ENCODE peak calls at places on chromosomes 13 and 19, in ten cellular contexts. One of them, this sample, is unnamed.

GRCh38 chr13:112103971-112104872 is 37.3 kb downstream of the SOX1 start:
- DNase-seq in body of pancreas: no peak
- DNase-seq in adrenal gland: no peak
- DNase-seq in endothelial cell of umbilical vein: no peak
- DNase-seq in prostate gland: no peak
- DNase-seq in IMR-90: no peak
- DNase-seq in heart left ventricle: no peak
- DNase-seq in uterus: no peak
- DNase-seq in Peyer's patch: no peak
- DNase-seq in breast epithelium: no peak
- DNase-seq in this sample: no peak

GRCh38 chr19:30068528-30069395 is 126.7 kb downstream of the URI1 start:
- DNase-seq in adrenal gland: peak; percentile 11
- DNase-seq in body of pancreas: no peak
- DNase-seq in prostate gland: no peak
- DNase-seq in breast epithelium: no peak
- DNase-seq in IMR-90: no peak
- DNase-seq in Peyer's patch: no peak
- DNase-seq in uterus: no peak
- DNase-seq in endothelial cell of umbilical vein: no peak
- DNase-seq in heart left ventricle: no peak
- DNase-seq in this sample: no peak

GRCh38 chr19:47700934-47701716 is 12.1 kb upstream of the EHD2 start:
- DNase-seq in uterus: no peak
- DNase-seq in breast epithelium: no peak
- DNase-seq in endothelial cell of umbilical vein: no peak
- DNase-seq in prostate gland: no peak
- DNase-seq in heart left ventricle: no peak
- DNase-seq in IMR-90: no peak
- DNase-seq in body of pancreas: no peak
- DNase-seq in adrenal gland: no peak
- DNase-seq in Peyer's patch: no peak
- DNase-seq in this sample: no peak

GRCh38 chr13:90867336-90867683 is 480.2 kb upstream of the MIR17HG start:
- DNase-seq in endothelial cell of umbilical vein: peak; percentile 36
- DNase-seq in Peyer's patch: no peak
- DNase-seq in uterus: peak; percentile 20
- DNase-seq in heart left ventricle: peak; percentile 40
- DNase-seq in body of pancreas: peak; percentile 67
- DNase-seq in prostate gland: peak; percentile 38
- DNase-seq in adrenal gland: peak; percentile 88
- DNase-seq in breast epithelium: peak; percentile 21
- DNase-seq in IMR-90: peak; percentile 27
- DNase-seq in this sample: peak; percentile 34

GRCh38 chr13:60229708-60230272 is 66.1 kb upstream of the DIAPH3 start:
- DNase-seq in prostate gland: no peak
- DNase-seq in heart left ventricle: no peak
- DNase-seq in Peyer's patch: no peak
- DNase-seq in IMR-90: no peak
- DNase-seq in endothelial cell of umbilical vein: no peak
- DNase-seq in breast epithelium: no peak
- DNase-seq in adrenal gland: no peak
- DNase-seq in uterus: no peak
- DNase-seq in body of pancreas: no peak
- DNase-seq in this sample: no peak

GRCh38 chr19:8811315-8812172 is 20.6 kb downstream of the ZNF558 start:
- DNase-seq in heart left ventricle: no peak
- DNase-seq in uterus: no peak
- DNase-seq in body of pancreas: no peak
- DNase-seq in adrenal gland: no peak
- DNase-seq in prostate gland: no peak
- DNase-seq in Peyer's patch: no peak
- DNase-seq in breast epithelium: no peak
- DNase-seq in IMR-90: peak; percentile 15
- DNase-seq in endothelial cell of umbilical vein: no peak
- DNase-seq in this sample: no peak

GRCh38 chr13:113407103-113407530 is 43.2 kb upstream of the GRTP1 start:
- DNase-seq in IMR-90: no peak
- DNase-seq in breast epithelium: no peak
- DNase-seq in uterus: peak; percentile 3
- DNase-seq in body of pancreas: no peak
- DNase-seq in heart left ventricle: no peak
- DNase-seq in Peyer's patch: no peak
- DNase-seq in endothelial cell of umbilical vein: no peak
- DNase-seq in adrenal gland: no peak
- DNase-seq in prostate gland: no peak
- DNase-seq in this sample: peak; percentile 40

GRCh38 chr13:44451109-44451508 is 77.5 kb downstream of the SERP2 start:
- DNase-seq in Peyer's patch: no peak
- DNase-seq in body of pancreas: no peak
- DNase-seq in adrenal gland: no peak
- DNase-seq in prostate gland: no peak
- DNase-seq in breast epithelium: no peak
- DNase-seq in uterus: no peak
- DNase-seq in IMR-90: peak; percentile 27
- DNase-seq in heart left ventricle: no peak
- DNase-seq in endothelial cell of umbilical vein: no peak
- DNase-seq in this sample: no peak

GRCh38 chr13:110307697-110308376 is 753 bp downstream of the COL4A2 start:
- DNase-seq in prostate gland: no peak
- DNase-seq in Peyer's patch: no peak
- DNase-seq in uterus: no peak
- DNase-seq in heart left ventricle: peak; percentile 56
- DNase-seq in breast epithelium: peak; percentile 17
- DNase-seq in adrenal gland: no peak
- DNase-seq in IMR-90: peak; percentile 59
- DNase-seq in endothelial cell of umbilical vein: peak; percentile 60
- DNase-seq in body of pancreas: no peak
- DNase-seq in this sample: no peak

GRCh38 chr13:110498327-110498726 is 63.2 kb downstream of the RAB20 start:
- DNase-seq in prostate gland: no peak
- DNase-seq in IMR-90: peak; percentile 8
- DNase-seq in adrenal gland: no peak
- DNase-seq in uterus: no peak
- DNase-seq in body of pancreas: no peak
- DNase-seq in heart left ventricle: no peak
- DNase-seq in endothelial cell of umbilical vein: no peak
- DNase-seq in breast epithelium: no peak
- DNase-seq in Peyer's patch: no peak
- DNase-seq in this sample: no peak

GRCh38 chr19:55598034-55598433 is 1.3 kb downstream of the FIZ1 start:
- DNase-seq in Peyer's patch: no peak
- DNase-seq in endothelial cell of umbilical vein: no peak
- DNase-seq in heart left ventricle: no peak
- DNase-seq in IMR-90: no peak
- DNase-seq in adrenal gland: no peak
- DNase-seq in prostate gland: no peak
- DNase-seq in uterus: no peak
- DNase-seq in breast epithelium: no peak
- DNase-seq in body of pancreas: no peak
- DNase-seq in this sample: no peak

GRCh38 chr19:55599468-55600335 is at the start of the genes FIZ1 and ZNF524:
- DNase-seq in uterus: peak; percentile 99
- DNase-seq in endothelial cell of umbilical vein: peak; percentile 99
- DNase-seq in body of pancreas: peak; percentile 99
- DNase-seq in IMR-90: peak; percentile 98
- DNase-seq in breast epithelium: peak; percentile 99
- DNase-seq in adrenal gland: peak; percentile 100
- DNase-seq in prostate gland: peak; percentile 98
- DNase-seq in Peyer's patch: peak; percentile 98
- DNase-seq in heart left ventricle: peak; percentile 99
- DNase-seq in this sample: peak; percentile 98

GRCh38 chr19:55600336-55601028 is 394 bp downstream of the ZNF524 start:
- DNase-seq in adrenal gland: no peak
- DNase-seq in prostate gland: no peak
- DNase-seq in heart left ventricle: peak; percentile 89
- DNase-seq in breast epithelium: peak; percentile 55
- DNase-seq in endothelial cell of umbilical vein: peak; percentile 72
- DNase-seq in body of pancreas: no peak
- DNase-seq in IMR-90: peak; percentile 54
- DNase-seq in Peyer's patch: peak; percentile 73
- DNase-seq in uterus: peak; percentile 77
- DNase-seq in this sample: no peak

GRCh38 chr19:55597493-55597892 is 1.8 kb downstream of the FIZ1 start:
- DNase-seq in uterus: peak; percentile 32
- DNase-seq in body of pancreas: no peak
- DNase-seq in Peyer's patch: no peak
- DNase-seq in IMR-90: no peak
- DNase-seq in breast epithelium: no peak
- DNase-seq in prostate gland: no peak
- DNase-seq in adrenal gland: no peak
- DNase-seq in endothelial cell of umbilical vein: no peak
- DNase-seq in heart left ventricle: no peak
- DNase-seq in this sample: peak; percentile 64

GRCh38 chr19:55598719-55599467 is 424 bp downstream of the FIZ1 start:
- DNase-seq in Peyer's patch: peak; percentile 90
- DNase-seq in uterus: peak; percentile 95
- DNase-seq in IMR-90: peak; percentile 96
- DNase-seq in breast epithelium: peak; percentile 89
- DNase-seq in body of pancreas: peak; percentile 92
- DNase-seq in adrenal gland: peak; percentile 97
- DNase-seq in heart left ventricle: peak; percentile 93
- DNase-seq in endothelial cell of umbilical vein: peak; percentile 96
- DNase-seq in prostate gland: peak; percentile 88
- DNase-seq in this sample: peak; percentile 95
- TF ChIP-seq POLR2A in Peyer's patch: peak; percentile 61
- TF ChIP-seq POLR2A in uterus: no peak
- TF ChIP-seq POLR2A in IMR-90: peak; percentile 78
- TF ChIP-seq POLR2A in breast epithelium: no peak
- TF ChIP-seq POLR2A in body of pancreas: peak; percentile 51
- TF ChIP-seq POLR2A in adrenal gland: peak; percentile 72
- TF ChIP-seq POLR2A in heart left ventricle: peak; percentile 58
- TF ChIP-seq POLR2A in endothelial cell of umbilical vein: no peak
- TF ChIP-seq POLR2A in prostate gland: peak; percentile 39
- TF ChIP-seq POLR2A in this sample: peak; percentile 77

GRCh38 chr13:98214707-98215106 is 37.6 kb upstream of the RNF113B start:
- DNase-seq in endothelial cell of umbilical vein: no peak
- DNase-seq in heart left ventricle: no peak
- DNase-seq in uterus: no peak
- DNase-seq in adrenal gland: no peak
- DNase-seq in breast epithelium: peak; percentile 41
- DNase-seq in body of pancreas: peak; percentile 31
- DNase-seq in Peyer's patch: no peak
- DNase-seq in IMR-90: no peak
- DNase-seq in prostate gland: peak; percentile 82
- DNase-seq in this sample: no peak

GRCh38 chr13:98216135-98216565 is 39.1 kb upstream of the RNF113B start:
- DNase-seq in body of pancreas: peak; percentile 41
- DNase-seq in endothelial cell of umbilical vein: peak; percentile 70
- DNase-seq in prostate gland: no peak
- DNase-seq in IMR-90: peak; percentile 93
- DNase-seq in heart left ventricle: peak; percentile 59
- DNase-seq in breast epithelium: no peak
- DNase-seq in adrenal gland: peak; percentile 95
- DNase-seq in Peyer's patch: no peak
- DNase-seq in uterus: no peak
- DNase-seq in this sample: no peak

GRCh38 chr13:98215508-98215907 is 38.4 kb upstream of the RNF113B start:
- DNase-seq in endothelial cell of umbilical vein: no peak
- DNase-seq in adrenal gland: no peak
- DNase-seq in heart left ventricle: no peak
- DNase-seq in IMR-90: no peak
- DNase-seq in breast epithelium: no peak
- DNase-seq in uterus: no peak
- DNase-seq in body of pancreas: no peak
- DNase-seq in prostate gland: no peak
- DNase-seq in Peyer's patch: no peak
- DNase-seq in this sample: no peak

GRCh38 chr13:98217597-98217996 is 40.5 kb upstream of the RNF113B start:
- DNase-seq in IMR-90: no peak
- DNase-seq in adrenal gland: no peak
- DNase-seq in breast epithelium: no peak
- DNase-seq in prostate gland: no peak
- DNase-seq in endothelial cell of umbilical vein: no peak
- DNase-seq in Peyer's patch: no peak
- DNase-seq in uterus: no peak
- DNase-seq in heart left ventricle: no peak
- DNase-seq in body of pancreas: no peak
- DNase-seq in this sample: no peak

GRCh38 chr13:98216711-98217110 is 39.6 kb upstream of the RNF113B start:
- DNase-seq in uterus: no peak
- DNase-seq in prostate gland: no peak
- DNase-seq in adrenal gland: no peak
- DNase-seq in IMR-90: peak; percentile 17
- DNase-seq in breast epithelium: no peak
- DNase-seq in heart left ventricle: no peak
- DNase-seq in body of pancreas: no peak
- DNase-seq in endothelial cell of umbilical vein: peak; percentile 51
- DNase-seq in Peyer's patch: no peak
- DNase-seq in this sample: no peak
- H3K27ac ChIP-seq in uterus: no peak overlapping the region
- H3K27ac ChIP-seq in prostate gland: no peak overlapping the region
- H3K27ac ChIP-seq in adrenal gland: peak overlapping the region; percentile 75
- H3K27ac ChIP-seq in IMR-90: peak overlapping the region; percentile 65
- H3K27ac ChIP-seq in breast epithelium: no peak overlapping the region
- H3K27ac ChIP-seq in heart left ventricle: no peak overlapping the region
- H3K27ac ChIP-seq in body of pancreas: no peak overlapping the region
- H3K27ac ChIP-seq in endothelial cell of umbilical vein: no peak overlapping the region
- H3K27ac ChIP-seq in Peyer's patch: no peak overlapping the region
- H3K27ac ChIP-seq in this sample: no peak overlapping the region

GRCh38 chr13:21463424-21463823 is 4.3 kb upstream of the ZDHHC20 start:
- DNase-seq in body of pancreas: no peak
- DNase-seq in uterus: no peak
- DNase-seq in adrenal gland: no peak
- DNase-seq in heart left ventricle: no peak
- DNase-seq in Peyer's patch: no peak
- DNase-seq in endothelial cell of umbilical vein: no peak
- DNase-seq in IMR-90: no peak
- DNase-seq in breast epithelium: no peak
- DNase-seq in prostate gland: no peak
- DNase-seq in this sample: no peak

GRCh38 chr13:21458457-21458815 is 667 bp downstream of the ZDHHC20 start:
- DNase-seq in endothelial cell of umbilical vein: peak; percentile 25
- DNase-seq in uterus: peak; percentile 28
- DNase-seq in breast epithelium: peak; percentile 50
- DNase-seq in IMR-90: no peak
- DNase-seq in body of pancreas: peak; percentile 60
- DNase-seq in adrenal gland: peak; percentile 74
- DNase-seq in prostate gland: peak; percentile 64
- DNase-seq in Peyer's patch: peak; percentile 67
- DNase-seq in heart left ventricle: peak; percentile 48
- DNase-seq in this sample: peak; percentile 67

GRCh38 chr13:21453352-21454089 is 5.6 kb downstream of the ZDHHC20 start:
- DNase-seq in heart left ventricle: no peak
- DNase-seq in body of pancreas: no peak
- DNase-seq in uterus: no peak
- DNase-seq in IMR-90: no peak
- DNase-seq in adrenal gland: no peak
- DNase-seq in prostate gland: no peak
- DNase-seq in endothelial cell of umbilical vein: no peak
- DNase-seq in breast epithelium: no peak
- DNase-seq in Peyer's patch: no peak
- DNase-seq in this sample: no peak

GRCh38 chr13:21458816-21459701 is at the start of gene ZDHHC20:
- DNase-seq in body of pancreas: peak; percentile 94
- DNase-seq in prostate gland: peak; percentile 82
- DNase-seq in Peyer's patch: peak; percentile 88
- DNase-seq in endothelial cell of umbilical vein: peak; percentile 82
- DNase-seq in adrenal gland: peak; percentile 93
- DNase-seq in breast epithelium: peak; percentile 72
- DNase-seq in IMR-90: peak; percentile 78
- DNase-seq in heart left ventricle: peak; percentile 94
- DNase-seq in uterus: peak; percentile 94
- DNase-seq in this sample: peak; percentile 91
- TF ChIP-seq POLR2A in body of pancreas: peak; percentile 85
- TF ChIP-seq POLR2A in prostate gland: peak; percentile 89
- TF ChIP-seq POLR2A in Peyer's patch: peak; percentile 91
- TF ChIP-seq POLR2A in endothelial cell of umbilical vein: peak; percentile 78
- TF ChIP-seq POLR2A in adrenal gland: peak; percentile 51
- TF ChIP-seq POLR2A in breast epithelium: peak; percentile 25
- TF ChIP-seq POLR2A in IMR-90: peak; percentile 71
- TF ChIP-seq POLR2A in heart left ventricle: peak; percentile 86
- TF ChIP-seq POLR2A in uterus: peak; percentile 56
- TF ChIP-seq POLR2A in this sample: peak; percentile 92

GRCh38 chr13:67966065-67966464 is 735.9 kb upstream of the PCDH9 start:
- DNase-seq in IMR-90: no peak
- DNase-seq in adrenal gland: no peak
- DNase-seq in Peyer's patch: no peak
- DNase-seq in endothelial cell of umbilical vein: no peak
- DNase-seq in uterus: no peak
- DNase-seq in breast epithelium: no peak
- DNase-seq in body of pancreas: no peak
- DNase-seq in heart left ventricle: no peak
- DNase-seq in prostate gland: no peak
- DNase-seq in this sample: no peak
- H3K27ac ChIP-seq in IMR-90: no peak overlapping the region
- H3K27ac ChIP-seq in adrenal gland: no peak overlapping the region
- H3K27ac ChIP-seq in Peyer's patch: no peak overlapping the region
- H3K27ac ChIP-seq in endothelial cell of umbilical vein: no peak overlapping the region
- H3K27ac ChIP-seq in uterus: no peak overlapping the region
- H3K27ac ChIP-seq in breast epithelium: no peak overlapping the region
- H3K27ac ChIP-seq in body of pancreas: no peak overlapping the region
- H3K27ac ChIP-seq in heart left ventricle: no peak overlapping the region
- H3K27ac ChIP-seq in prostate gland: no peak overlapping the region
- H3K27ac ChIP-seq in this sample: no peak overlapping the region